ENCODE peak calls at places on chromosome 21, in four cellular contexts. B, P, O and D are unnamed samples.

GRCh38 chr21:42749226-42749625 is 95.8 kb downstream of the PDE9A start:
- DNase-seq in B (no peak), P (no peak), O (no peak), D (no peak)

GRCh38 chr21:43879348-43880110 is 14.5 kb downstream of the AGPAT3 start:
- DNase-seq in B (no peak), P (no peak), O (no peak), D (no peak)

GRCh38 chr21:43826623-43826974 is 37.2 kb downstream of the RRP1 start:
- DNase-seq in B (no peak), P (no peak), O (no peak), D (no peak)

GRCh38 chr21:44496900-44497550 is 41.7 kb downstream of the LRRC3 start:
- DNase-seq in B (no peak), P (no peak), O (no peak), D (no peak)

GRCh38 chr21:14754682-14755081 is 208.6 kb upstream of the SAMSN1 start:
- DNase-seq in B (no peak), P (no peak), O (no peak), D (no peak)

GRCh38 chr21:16395285-16395684 is 665.5 kb downstream of the USP25 start:
- DNase-seq in B (no peak), P (no peak), O (no peak), D (no peak)

GRCh38 chr21:42424848-42425602 is 21.3 kb downstream of the UBASH3A start:
- DNase-seq in B (peak), P (no peak), O (no peak), D (no peak)

GRCh38 chr21:43814215-43815106 is 25.1 kb downstream of the RRP1 start:
- DNase-seq in B (no peak), P (no peak), O (no peak), D (no peak)

GRCh38 chr21:41663805-41664788 is 102.8 kb downstream of the RIPK4 start:
- DNase-seq in B (no peak), P (no peak), O (no peak), D (no peak)

GRCh38 chr21:42239973-42240372 is 21.0 kb downstream of the ABCG1 start:
- DNase-seq in B (no peak), P (no peak), O (no peak), D (no peak)

GRCh38 chr21:14942801-14943490 is 121.9 kb downstream of the NRIP1 start:
- DNase-seq in B (no peak), P (no peak), O (no peak), D (peak)

GRCh38 chr21:42299324-42300044 is 15.7 kb downstream of the TFF3 start:
- DNase-seq in B (no peak), P (no peak), O (no peak), D (no peak)

GRCh38 chr21:42291751-42292562 is 23.3 kb downstream of the TFF3 start:
- DNase-seq in B (no peak), P (no peak), O (no peak), D (no peak)

GRCh38 chr21:26632691-26633090 is 59.6 kb upstream of the CYYR1 start:
- DNase-seq in B (no peak), P (no peak), O (no peak), D (no peak)

GRCh38 chr21:41217656-41218380 is 49.9 kb downstream of the BACE2 start:
- DNase-seq in B (no peak), P (no peak), O (no peak), D (peak)

GRCh38 chr21:43575466-43575841 is 83.8 kb downstream of the HSF2BP start:
- DNase-seq in B (no peak), P (no peak), O (no peak), D (no peak)

GRCh38 chr21:17002628-17003027 is 510.2 kb upstream of the CXADR start:
- DNase-seq in B (no peak), P (no peak), O (no peak), D (no peak)

GRCh38 chr21:43864806-43865470 is at the start of gene AGPAT3:
- DNase-seq in B (peak), P (no peak), O (no peak), D (no peak)

GRCh38 chr21:44764319-44765230 is 37.0 kb downstream of the UBE2G2 start:
- DNase-seq in B (no peak), P (no peak), O (no peak), D (no peak)

GRCh38 chr21:42142598-42142997 is 71.5 kb downstream of the UMODL1 start:
- DNase-seq in B (no peak), P (no peak), O (no peak), D (no peak)

GRCh38 chr21:17270234-17270633 is 242.6 kb upstream of the CXADR start:
- DNase-seq in B (no peak), P (peak), O (peak), D (peak)

GRCh38 chr21:27566521-27566920 is 599.6 kb upstream of the ADAMTS5 start:
- DNase-seq in B (no peak), P (no peak), O (no peak), D (no peak)

DNA sequence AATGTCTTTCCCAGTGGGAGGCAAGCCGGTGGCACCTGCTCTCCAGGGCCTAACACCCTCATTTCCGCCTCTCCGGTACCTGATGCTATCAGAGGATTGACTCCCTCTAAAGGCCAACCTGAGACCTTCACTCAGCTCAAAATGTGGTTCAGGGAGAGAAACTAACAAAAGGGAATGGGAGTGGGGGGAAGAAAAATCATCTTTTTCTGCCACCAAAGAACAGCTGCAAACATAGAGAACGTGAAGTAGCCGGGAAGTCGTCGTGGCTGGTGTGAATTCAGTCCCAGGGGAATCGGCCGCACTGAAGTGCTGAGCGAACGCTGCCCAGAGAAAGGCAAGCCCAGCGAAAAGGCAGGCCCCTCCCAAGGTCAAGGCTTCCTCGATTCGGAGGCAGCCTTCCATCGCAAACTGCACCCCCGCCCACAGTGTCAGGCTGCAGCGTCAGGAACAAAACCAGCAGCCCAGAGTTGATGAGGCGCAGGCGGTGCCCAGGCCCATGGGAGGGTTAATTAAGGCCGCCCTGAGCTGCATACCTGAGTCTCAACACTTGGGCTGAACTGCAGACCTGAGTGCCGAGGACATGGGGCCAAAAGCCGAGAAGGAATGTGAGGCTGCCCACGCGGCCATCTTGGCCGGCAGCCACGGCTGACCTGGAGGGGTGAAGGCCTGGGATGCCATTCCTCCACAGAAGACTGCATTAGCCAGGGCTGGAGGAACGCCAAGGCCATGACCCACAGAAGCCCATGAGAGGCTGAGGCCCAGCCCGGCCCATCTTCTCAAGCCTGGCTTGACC is 160.2 kb downstream of the PSMG1 start:
- DNase-seq in B (no peak), P (peak), O (peak), D (no peak)
- TF ChIP-seq CTCF in B (no peak), P (no peak), O (no peak), D (peak)

GRCh38 chr21:33698088-33698487 is 55.8 kb downstream of the ITSN1 start:
- DNase-seq in B (no peak), P (no peak), O (no peak), D (no peak)
- H3K27ac ChIP-seq in B (no peak), P (no peak), O (no peak), D (no peak)

DNA sequence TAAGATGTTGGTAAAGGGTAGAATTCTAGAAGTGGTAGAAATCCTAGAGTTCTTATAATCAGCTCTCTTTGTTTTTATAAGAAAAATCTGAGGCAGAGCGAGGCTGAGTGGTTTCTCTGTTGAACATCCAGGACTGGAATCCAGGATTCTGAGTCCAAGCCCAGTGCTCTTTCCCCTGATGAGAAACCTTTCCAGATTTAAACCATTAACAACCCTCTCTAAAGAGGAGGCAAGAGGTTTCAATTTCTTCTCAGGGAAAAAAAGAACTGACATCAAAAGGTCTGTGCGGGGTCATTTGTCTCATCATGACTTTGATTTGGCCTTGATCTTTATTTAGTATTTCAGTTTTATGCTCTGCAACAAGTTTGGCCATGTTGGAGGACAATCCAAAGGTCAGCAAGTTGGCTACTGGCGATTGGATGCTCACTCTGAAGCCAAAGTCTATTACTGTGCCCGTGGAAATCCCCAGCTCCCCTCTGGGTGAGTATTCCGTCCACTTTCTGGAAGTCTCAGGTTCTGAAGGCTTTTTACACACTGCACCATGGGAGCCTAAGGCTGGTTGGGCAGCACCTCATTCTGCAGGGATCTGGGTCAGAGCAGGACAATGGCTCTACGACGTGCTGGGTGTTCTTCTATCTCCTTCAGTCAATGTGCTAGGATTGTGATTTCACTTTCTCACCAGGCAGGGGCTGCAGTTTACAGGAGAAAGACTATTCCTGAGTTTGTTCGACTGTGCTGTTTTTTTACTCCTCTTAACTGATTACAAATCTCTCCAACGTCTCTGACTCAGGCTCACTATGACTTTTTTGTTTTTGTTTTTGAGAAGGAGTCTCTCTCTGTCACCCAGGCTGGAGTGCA is 18.9 kb upstream of the CCT8 start:
- DNase-seq in B (no peak), P (no peak), O (peak), D (no peak)
- TF ChIP-seq CTCF in B (no peak), P (no peak), O (no peak), D (peak)

GRCh38 chr21:31397515-31397926 is 53.5 kb upstream of the TIAM1 start:
- DNase-seq in B (no peak), P (no peak), O (no peak), D (no peak)
- H3K27ac ChIP-seq in B (no peak), P (no peak), O (no peak), D (no peak)

DNA sequence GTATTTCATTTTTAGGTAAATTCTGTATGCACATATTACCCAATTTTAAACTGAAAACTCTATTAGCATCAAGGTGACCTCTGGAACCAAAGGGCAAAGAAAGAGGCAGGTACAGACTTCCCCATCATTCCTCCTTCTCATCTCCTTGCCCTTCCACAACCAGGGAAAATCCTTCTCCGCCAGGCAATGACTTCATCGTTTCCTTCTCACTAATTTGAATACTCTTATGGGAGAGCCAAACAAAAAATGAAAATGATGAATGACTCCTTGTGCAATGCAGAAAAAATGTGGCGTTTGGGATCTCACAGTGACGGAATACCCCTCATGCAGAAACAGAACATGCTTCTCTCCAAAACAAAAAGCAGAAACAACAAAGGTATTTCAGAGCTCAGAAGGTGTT is 83.7 kb downstream of the HLCS start:
- DNase-seq in B (no peak), P (no peak), O (no peak), D (no peak)
- TF ChIP-seq CTCF in B (no peak), P (no peak), O (no peak), D (no peak)

GRCh38 chr21:34809822-34810221 is 141.0 kb downstream of the CLIC6 start:
- DNase-seq in B (no peak), P (no peak), O (no peak), D (no peak)
- H3K27ac ChIP-seq in B (no peak), P (no peak), O (no peak), D (peak)

DNA sequence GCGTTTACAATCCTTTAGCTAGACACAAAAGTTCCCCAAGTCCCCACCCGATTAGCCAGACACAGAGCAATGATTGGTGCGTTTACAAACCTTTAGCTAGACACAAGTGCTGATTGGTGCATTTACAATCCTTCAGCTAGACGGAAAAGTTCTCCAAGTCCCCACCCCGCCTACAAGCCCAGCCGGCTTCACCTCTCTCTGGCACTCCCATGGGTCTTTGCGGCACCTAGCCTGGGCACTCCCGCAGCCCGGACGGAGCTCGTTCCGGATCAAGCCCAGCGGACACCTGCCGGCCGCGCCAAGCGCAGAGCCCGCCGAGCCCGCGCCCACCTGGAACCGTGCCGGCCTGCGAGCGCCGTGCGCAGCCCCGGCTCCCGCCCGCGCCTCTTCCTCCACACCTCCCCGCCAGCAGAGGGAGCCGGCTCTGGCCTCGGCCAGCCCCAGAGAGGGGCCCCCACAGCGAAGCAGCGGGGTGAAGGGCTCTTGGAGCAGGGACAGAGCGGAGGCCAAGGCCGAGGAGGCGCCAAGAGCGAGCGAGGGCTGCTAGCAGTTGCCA is 50.0 kb upstream of the KRTAP19-8 start:
- DNase-seq in B (no peak), P (no peak), O (no peak), D (no peak)
- TF ChIP-seq CTCF in B (no peak), P (no peak), O (no peak), D (no peak)

GRCh38 chr21:46056450-46056903 is 41.4 kb upstream of the COL6A2 start:
- DNase-seq in B (no peak), P (peak), O (peak), D (peak)

GRCh38 chr21:46054031-46054430 is 43.9 kb upstream of the COL6A2 start:
- DNase-seq in B (no peak), P (no peak), O (no peak), D (no peak)

GRCh38 chr21:46055863-46056281 is 42.0 kb upstream of the COL6A2 start:
- DNase-seq in B (no peak), P (no peak), O (peak), D (no peak)

GRCh38 chr21:46052703-46053651 is 44.9 kb upstream of the COL6A2 start:
- DNase-seq in B (no peak), P (no peak), O (no peak), D (no peak)

GRCh38 chr21:46054447-46054846 is 43.5 kb upstream of the COL6A2 start:
- DNase-seq in B (no peak), P (no peak), O (no peak), D (no peak)
- H3K27ac ChIP-seq in B (no peak), P (peak), O (no peak), D (peak)